ENCODE peak calls at places on chromosomes 12 and 14, in eight cellular contexts. L, W, P, T, U, D, F and A are unnamed samples.
A peak's percentile ranks its signal among the peaks of the same experiment; 100 is the strongest.

GRCh38 chr12:82425241-82425640 is 66.9 kb downstream of the METTL25 start:
- DNase-seq in L (no peak), W (no peak), P (no peak), T (no peak), U (no peak), D (no peak), F (no peak), A (no peak)

GRCh38 chr12:49091056-49091835 is 3.4 kb downstream of the DHH start:
- DNase-seq in L (no peak), W (no peak), P (no peak), T (no peak), U (no peak), D (no peak), F (no peak), A (peak; percentile 73)

GRCh38 chr12:5343711-5344110 is 88.2 kb upstream of the NTF3 start:
- DNase-seq in L (no peak), W (no peak), P (no peak), T (no peak), U (no peak), D (no peak), F (no peak), A (no peak)

GRCh38 chr12:113407931-113408585 is 4.4 kb upstream of the SDS start:
- DNase-seq in L (no peak), W (peak; percentile 45), P (no peak), T (no peak), U (no peak), D (no peak), F (no peak), A (no peak)

GRCh38 chr14:103084021-103084919 is at the start of gene LBHD2:
- DNase-seq in L (no peak), W (no peak), P (no peak), T (peak; percentile 24), U (no peak), D (no peak), F (no peak), A (peak; percentile 87)

GRCh38 chr14:85532570-85532969 is 2.6 kb downstream of the FLRT2 start:
- DNase-seq in L (no peak), W (no peak), P (no peak), T (no peak), U (no peak), D (no peak), F (no peak), A (no peak)

GRCh38 chr12:126389961-126390360 is 1324.7 kb downstream of the AACS start:
- DNase-seq in L (no peak), W (no peak), P (no peak), T (no peak), U (no peak), D (no peak), F (no peak), A (no peak)

GRCh38 chr14:71591929-71592328 is 340.3 kb upstream of the RGS6 start:
- DNase-seq in L (no peak), W (no peak), P (no peak), T (no peak), U (no peak), D (no peak), F (no peak), A (no peak)

GRCh38 chr12:65829716-65830115 is 5.4 kb downstream of the HMGA2 start:
- DNase-seq in L (no peak), W (no peak), P (no peak), T (no peak), U (no peak), D (no peak), F (no peak), A (no peak)

GRCh38 chr14:36229262-36229661 is 52.7 kb upstream of the PTCSC3 start:
- DNase-seq in L (no peak), W (no peak), P (no peak), T (no peak), U (no peak), D (no peak), F (no peak), A (no peak)

GRCh38 chr14:104085032-104085888 is at the start of gene ASPG:
- DNase-seq in L (no peak), W (peak; percentile 83), P (peak; percentile 43), T (peak; percentile 54), U (peak; percentile 37), D (peak; percentile 21), F (no peak), A (peak; percentile 99)

GRCh38 chr12:131929530-131930456 is 717 bp downstream of the PUS1 start:
- DNase-seq in L (no peak), W (peak; percentile 20), P (peak; percentile 53), T (peak; percentile 34), U (no peak), D (peak; percentile 37), F (peak; percentile 13), A (peak; percentile 91)

DNA sequence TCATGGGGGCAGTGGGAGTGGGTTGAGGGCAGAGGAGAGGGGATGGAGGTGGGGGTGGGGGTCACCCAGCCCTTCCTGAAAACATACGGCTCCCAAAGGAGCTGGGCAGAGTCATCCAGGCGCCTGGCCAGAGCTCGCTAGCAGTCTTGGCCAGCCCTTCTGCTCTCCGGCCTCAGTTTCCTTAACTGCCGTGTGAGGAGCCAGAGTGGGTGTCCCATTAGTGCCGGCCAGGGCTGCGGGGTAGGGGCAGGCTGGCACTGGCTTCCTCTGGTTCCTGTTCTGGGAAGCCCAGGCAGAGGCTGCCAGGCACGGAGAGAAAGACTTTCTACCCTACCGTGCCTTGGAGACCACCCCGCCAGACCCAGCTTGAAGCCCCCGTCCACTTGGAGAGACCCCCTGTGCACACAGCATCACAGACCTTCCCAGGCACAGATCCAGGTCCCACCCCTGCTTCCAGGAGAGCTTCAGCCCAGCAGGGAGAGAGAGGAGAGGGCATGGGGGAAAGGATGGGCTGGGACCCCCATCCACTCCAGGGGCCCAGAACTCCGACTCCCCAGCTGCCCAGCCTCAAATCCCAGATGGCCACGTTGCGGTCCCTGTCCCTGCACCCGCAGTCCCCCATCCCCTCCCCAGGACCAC is 93.3 kb downstream of the RFLNA start:
- DNase-seq in L (no peak), W (no peak), P (no peak), T (no peak), U (no peak), D (no peak), F (no peak), A (no peak)
- H3K4me3 ChIP-seq in L (peak overlapping the region; percentile 38), W (peak overlapping the region; percentile 47), P (no peak overlapping the region), T (peak overlapping the region; percentile 41), U (peak overlapping the region; percentile 79), D (no peak overlapping the region), F (no peak overlapping the region), A (no peak overlapping the region)

DNA sequence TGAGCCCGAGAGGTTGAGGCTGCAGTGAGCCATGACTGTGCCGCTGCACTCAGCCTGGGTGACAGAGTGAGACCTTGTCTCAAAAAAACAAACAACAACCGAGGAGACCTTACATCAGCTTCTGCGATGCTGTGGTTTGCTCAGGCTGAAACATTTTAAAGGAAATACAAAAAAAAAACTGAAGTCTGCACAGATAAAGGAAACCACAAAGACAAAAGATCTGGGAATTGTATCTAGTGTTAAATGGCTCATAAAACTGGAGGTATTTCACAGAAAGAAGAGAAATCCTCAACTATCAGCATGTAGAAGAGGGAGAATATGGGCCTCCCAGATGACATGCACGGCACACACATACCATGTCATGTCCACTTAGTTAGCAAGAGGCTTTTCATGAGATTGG is 60.3 kb upstream of the VPS33A start:
- DNase-seq in L (no peak), W (no peak), P (no peak), T (no peak), U (no peak), D (peak; percentile 9), F (no peak), A (no peak)
- H3K36me3 ChIP-seq in L (peaks cover 91% of the 10 kb centered on the region), W (no peaks in the 10 kb centered on the region), P (peaks cover 23% of the 10 kb centered on the region), T (peaks cover 4% of the 10 kb centered on the region), U (peaks cover 79% of the 10 kb centered on the region), D (peaks cover 4% of the 10 kb centered on the region), F (peaks cover 42% of the 10 kb centered on the region), A (peaks cover 2% of the 10 kb centered on the region)

DNA sequence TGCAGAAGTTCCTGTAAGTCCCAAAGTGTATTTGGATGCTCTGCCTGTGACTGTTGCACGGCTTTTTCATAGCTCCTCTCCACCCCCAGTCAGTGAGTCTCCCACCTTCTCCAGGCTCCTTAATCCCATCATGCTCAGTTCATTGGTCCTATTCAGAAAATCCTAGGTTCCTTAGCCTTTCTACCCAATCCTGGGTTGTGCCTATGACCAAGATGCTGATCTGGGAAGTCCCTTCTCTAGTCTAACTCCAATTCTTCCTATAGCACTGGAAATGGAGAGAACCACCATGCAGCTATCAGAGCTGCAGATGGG is 7.7 kb downstream of the CISTR start:
- DNase-seq in L (peak; percentile 58), W (no peak), P (no peak), T (no peak), U (no peak), D (no peak), F (no peak), A (no peak)
- H3K27me3 ChIP-seq in L (no peaks in the 10 kb centered on the region), W (no peaks in the 10 kb centered on the region), P (peaks cover 90% of the 10 kb centered on the region), T (no peaks in the 10 kb centered on the region), U (peaks cover 79% of the 10 kb centered on the region), D (peaks cover 56% of the 10 kb centered on the region), F (peaks cover 33% of the 10 kb centered on the region), A (peaks cover 67% of the 10 kb centered on the region)

DNA sequence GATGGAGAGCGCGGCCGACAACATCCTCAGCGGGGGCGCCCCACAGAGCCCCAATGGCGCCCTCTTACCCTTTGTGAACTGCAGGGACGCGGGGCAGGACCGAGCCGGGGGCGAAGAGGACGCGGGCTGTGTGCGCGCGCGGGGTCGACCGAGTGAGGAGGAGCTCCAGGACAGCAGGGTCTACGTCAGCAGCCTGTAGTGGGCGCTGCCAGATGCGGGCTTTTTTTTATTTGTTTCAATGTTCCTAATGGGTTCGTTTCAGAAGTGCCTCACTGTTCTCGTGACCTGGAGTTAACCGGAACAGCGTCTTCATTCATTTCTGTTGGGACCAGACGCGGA is 103.8 kb upstream of the FKBP4 start:
- DNase-seq in L (peak; percentile 38), W (no peak), P (peak; percentile 30), T (no peak), U (no peak), D (peak; percentile 64), F (peak; percentile 28), A (peak; percentile 87)
- H3K4me3 ChIP-seq in L (peak overlapping the region; percentile 89), W (peak overlapping the region; percentile 18), P (peak overlapping the region; percentile 15), T (no peak overlapping the region), U (peak overlapping the region; percentile 52), D (peak overlapping the region; percentile 63), F (peak overlapping the region; percentile 81), A (peak overlapping the region; percentile 75)

GRCh38 chr14:65065719-65066118 is 36.6 kb downstream of the MAX start:
- DNase-seq in L (no peak), W (no peak), P (no peak), T (no peak), U (no peak), D (no peak), F (no peak), A (no peak)
- H3K36me3 ChIP-seq in L (peaks cover 66% of the 10 kb centered on the region), W (no peaks in the 10 kb centered on the region), P (peaks cover 24% of the 10 kb centered on the region), T (peaks cover 18% of the 10 kb centered on the region), U (peaks cover 71% of the 10 kb centered on the region), D (peaks cover 25% of the 10 kb centered on the region), F (peaks cover 39% of the 10 kb centered on the region), A (peaks cover 14% of the 10 kb centered on the region)

DNA sequence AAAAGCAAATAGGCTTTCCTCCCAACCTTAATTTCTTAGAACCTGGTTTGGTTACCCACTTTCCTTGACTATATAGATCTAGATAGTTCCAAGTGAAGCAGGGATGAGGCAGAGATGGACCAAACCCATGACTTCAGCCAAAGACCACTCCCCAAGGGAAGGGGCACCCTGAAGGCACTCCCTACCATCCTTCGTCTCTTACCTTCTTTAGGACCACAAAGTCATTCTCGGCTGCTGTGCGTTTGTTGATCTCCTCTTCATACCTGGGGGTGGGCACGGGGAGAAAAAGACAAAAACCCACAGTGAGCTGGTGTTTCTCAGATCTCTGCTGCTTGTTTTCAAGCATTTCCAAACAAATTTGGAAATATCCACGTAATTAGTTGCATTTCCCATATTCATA is 3.4 kb downstream of the KRT4 start:
- DNase-seq in L (no peak), W (no peak), P (no peak), T (no peak), U (no peak), D (no peak), F (no peak), A (no peak)
- H3K27me3 ChIP-seq in L (no peaks in the 10 kb centered on the region), W (no peaks in the 10 kb centered on the region), P (peaks cover 6% of the 10 kb centered on the region), T (no peaks in the 10 kb centered on the region), U (peaks cover 34% of the 10 kb centered on the region), D (no peaks in the 10 kb centered on the region), F (no peaks in the 10 kb centered on the region), A (peaks cover 1% of the 10 kb centered on the region)